ENCODE peak calls at places on chromosomes 2 and 18, in six cellular contexts. F is neuronal stem cell, W is IMR-90, K is H1, U is mesenchymal stem cell, L is H9. R is an unnamed sample.

GRCh38 chr2:36566887-36567286 is 31.1 kb downstream of the FEZ2 start:
- DNase-seq in F (no peak), K (no peak), U (no peak), W (no peak), L (no peak), R (no peak)

GRCh38 chr2:240921319-240922233 is 15.4 kb downstream of the CROCC2 start:
- DNase-seq in U (peak; percentile 82), W (peak; percentile 96), L (peak; percentile 19), F (no peak), K (no peak), R (no peak)

GRCh38 chr2:181356526-181356925 is 100.7 kb upstream of the ITGA4 start:
- DNase-seq in L (no peak), F (no peak), U (no peak), K (no peak), W (no peak), R (no peak)

GRCh38 chr2:209321076-209321475 is 102.8 kb upstream of the MAP2 start:
- DNase-seq in W (peak; percentile 41), U (no peak), F (no peak), K (no peak), L (no peak), R (no peak)

GRCh38 chr18:22286576-22286975 is 117.2 kb downstream of the GATA6 start:
- DNase-seq in U (no peak), W (no peak), F (no peak), K (no peak), L (no peak), R (no peak)

GRCh38 chr18:43587538-43588153 is 310.4 kb upstream of the SYT4 start:
- DNase-seq in L (no peak), U (peak; percentile 57), W (peak; percentile 41), F (peak; percentile 8), K (no peak), R (peak; percentile 47)

GRCh38 chr2:95046371-95047112 is 21.0 kb downstream of the MAL start:
- DNase-seq in U (no peak), W (no peak), L (no peak), K (no peak), F (no peak), R (no peak)

GRCh38 chr2:133264951-133265949 is 303.0 kb downstream of the NCKAP5 start:
- DNase-seq in U (no peak), F (peak; percentile 35), L (peak; percentile 64), W (no peak), K (no peak), R (peak; percentile 50)

GRCh38 chr2:27960237-27960912 is 69.8 kb downstream of the BABAM2 start:
- DNase-seq in U (peak; percentile 77), K (no peak), F (no peak), W (peak; percentile 93), L (no peak), R (no peak)

GRCh38 chr18:23032030-23032582 is 99.0 kb downstream of the RBBP8 start:
- DNase-seq in U (peak; percentile 81), W (peak; percentile 83), F (no peak), K (no peak), L (no peak), R (peak; percentile 88)

GRCh38 chr2:19878268-19879046 is 23.3 kb downstream of the TTC32 start:
- DNase-seq in K (no peak), U (no peak), F (no peak), L (no peak), W (no peak), R (no peak)

GRCh38 chr2:19874726-19875125 is 27.1 kb downstream of the TTC32 start:
- DNase-seq in F (no peak), L (no peak), W (no peak), K (no peak), U (no peak), R (no peak)

GRCh38 chr2:19875280-19875679 is 26.5 kb downstream of the TTC32 start:
- DNase-seq in K (no peak), F (no peak), U (no peak), W (no peak), L (no peak), R (no peak)

GRCh38 chr2:19879115-19879514 is 22.7 kb downstream of the TTC32 start:
- DNase-seq in L (no peak), F (no peak), U (no peak), K (no peak), W (no peak), R (no peak)

DNA sequence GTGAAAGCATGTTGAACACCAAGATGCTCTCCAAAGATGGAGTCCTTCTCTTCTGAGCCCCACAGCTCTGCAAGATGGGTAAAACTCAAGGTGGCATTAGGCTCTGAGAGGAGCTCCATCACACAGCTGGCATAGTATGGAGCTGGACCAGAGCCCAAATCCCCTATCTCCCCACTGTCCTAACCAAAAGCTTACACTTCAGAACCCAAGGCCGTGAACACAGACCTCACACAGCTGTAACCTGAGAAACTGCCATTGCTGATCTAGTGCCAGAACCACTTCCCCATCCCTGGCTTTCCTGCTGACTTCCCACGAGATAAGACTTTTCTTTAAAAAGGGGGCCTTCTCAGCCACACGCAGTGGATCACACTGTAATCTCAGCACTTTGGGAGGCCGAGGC is 25.0 kb downstream of the TTC32 start:
- DNase-seq in K (no peak), L (no peak), F (no peak), U (no peak), W (no peak), R (peak; percentile 17)
- H2BK15ac ChIP-seq in K (no peak overlapping the region), L (no peak overlapping the region), F (no peak overlapping the region), U (no peak overlapping the region), W (no peak overlapping the region), R (no peak overlapping the region)

DNA sequence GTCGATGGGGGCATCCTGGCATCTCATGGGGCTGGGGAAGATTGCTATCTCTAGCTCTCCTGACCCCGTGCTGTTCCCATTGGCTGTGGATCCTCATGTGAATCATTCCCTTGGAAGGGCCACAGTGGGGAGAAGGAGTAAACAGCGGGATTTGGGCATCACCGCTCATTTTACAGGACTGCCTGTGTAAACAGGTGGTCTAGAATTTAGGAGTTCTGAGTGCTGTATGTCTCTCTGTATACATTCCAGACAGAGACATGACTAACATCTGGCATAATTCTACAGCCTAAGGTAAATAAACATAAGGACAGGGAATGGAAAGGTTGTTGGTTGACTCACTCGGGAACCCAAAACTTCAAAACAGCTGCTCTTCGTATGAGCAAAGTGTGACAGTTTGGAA is 92.7 kb downstream of the COPS8 start:
- DNase-seq in U (peak; percentile 90), W (peak; percentile 100), K (no peak), L (no peak), F (no peak), R (no peak)
- H4K8ac ChIP-seq in U (peak overlapping the region; percentile 74), W (peak overlapping the region; percentile 87), K (no peak overlapping the region), L (no peak overlapping the region), F (peak overlapping the region; percentile 33), R (no peak overlapping the region)

GRCh38 chr2:43453771-43454170 is 142.1 kb downstream of the THADA start:
- DNase-seq in F (no peak), W (no peak), L (no peak), U (no peak), K (no peak), R (no peak)
- H2BK15ac ChIP-seq in F (no peak overlapping the region), W (no peak overlapping the region), L (no peak overlapping the region), U (no peak overlapping the region), K (no peak overlapping the region), R (no peak overlapping the region)

GRCh38 chr2:171159326-171160118 is 1.2 kb downstream of the TLK1 start:
- DNase-seq in W (peak; percentile 80), F (peak; percentile 37), L (peak; percentile 43), U (peak; percentile 73), K (no peak), R (peak; percentile 71)
- H4K8ac ChIP-seq in W (peak overlapping the region; percentile 87), F (no peak overlapping the region), L (no peak overlapping the region), U (no peak overlapping the region), K (peak overlapping the region; percentile 91), R (peak overlapping the region; percentile 83)

GRCh38 chr2:234058881-234059280 is 8.4 kb downstream of the SPP2 start:
- DNase-seq in L (no peak), U (no peak), W (no peak), F (no peak), K (no peak), R (no peak)
- H2BK15ac ChIP-seq in L (no peak overlapping the region), U (no peak overlapping the region), W (no peak overlapping the region), F (no peak overlapping the region), K (no peak overlapping the region), R (no peak overlapping the region)

GRCh38 chr2:54109848-54110247 is 5.6 kb upstream of the ACYP2 start:
- DNase-seq in L (no peak), U (no peak), F (no peak), K (no peak), W (no peak), R (no peak)

GRCh38 chr2:54120950-54121349 is 5.5 kb downstream of the ACYP2 start:
- DNase-seq in F (no peak), L (no peak), U (no peak), K (no peak), W (no peak), R (no peak)

GRCh38 chr2:54114936-54115283 is 505 bp upstream of the ACYP2 start:
- DNase-seq in U (no peak), K (no peak), W (no peak), F (no peak), L (no peak), R (no peak)

GRCh38 chr2:54115284-54116137 is at the start of gene ACYP2:
- DNase-seq in L (peak; percentile 97), F (peak; percentile 89), W (peak; percentile 96), K (peak; percentile 66), U (peak; percentile 96), R (peak; percentile 98)
- H4K8ac ChIP-seq in L (no peak within 1 kb of the TSS), F (no peak within 1 kb of the TSS), W (peak within 1 kb of the TSS; percentile 90), K (peak within 1 kb of the TSS; percentile 99), U (peak within 1 kb of the TSS; percentile 100), R (no peak within 1 kb of the TSS)

DNA sequence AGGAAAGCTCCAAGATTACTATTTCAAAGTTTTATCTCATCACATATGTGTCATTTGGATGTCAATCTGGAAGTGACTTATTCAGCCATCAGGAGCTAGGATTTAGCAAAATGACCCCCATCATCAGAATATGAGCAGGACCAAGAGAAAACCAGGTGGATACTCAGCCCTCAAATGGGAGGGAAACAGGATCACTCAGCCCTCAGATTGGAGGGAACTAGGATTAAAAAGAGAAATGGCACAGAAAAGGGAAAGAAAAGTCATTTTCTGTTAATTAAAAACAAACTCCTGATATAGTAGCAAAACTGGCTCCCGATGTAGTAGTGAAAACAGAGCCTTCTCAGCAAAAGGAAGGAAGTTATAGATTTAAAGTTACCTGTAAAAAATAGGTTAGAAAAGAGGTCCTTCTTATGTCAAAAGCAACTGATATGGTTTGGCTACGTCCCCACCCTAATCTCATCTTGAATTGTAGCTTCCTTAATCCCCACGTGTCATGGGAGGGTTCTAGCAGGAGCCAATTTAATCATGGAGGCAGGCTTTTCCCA is 69.0 kb upstream of the MYCN start:
- DNase-seq in W (no peak), U (no peak), K (no peak), F (no peak), L (no peak), R (no peak)
- H2BK15ac ChIP-seq in W (no peak overlapping the region), U (no peak overlapping the region), K (no peak overlapping the region), F (no peak overlapping the region), L (no peak overlapping the region), R (no peak overlapping the region)

DNA sequence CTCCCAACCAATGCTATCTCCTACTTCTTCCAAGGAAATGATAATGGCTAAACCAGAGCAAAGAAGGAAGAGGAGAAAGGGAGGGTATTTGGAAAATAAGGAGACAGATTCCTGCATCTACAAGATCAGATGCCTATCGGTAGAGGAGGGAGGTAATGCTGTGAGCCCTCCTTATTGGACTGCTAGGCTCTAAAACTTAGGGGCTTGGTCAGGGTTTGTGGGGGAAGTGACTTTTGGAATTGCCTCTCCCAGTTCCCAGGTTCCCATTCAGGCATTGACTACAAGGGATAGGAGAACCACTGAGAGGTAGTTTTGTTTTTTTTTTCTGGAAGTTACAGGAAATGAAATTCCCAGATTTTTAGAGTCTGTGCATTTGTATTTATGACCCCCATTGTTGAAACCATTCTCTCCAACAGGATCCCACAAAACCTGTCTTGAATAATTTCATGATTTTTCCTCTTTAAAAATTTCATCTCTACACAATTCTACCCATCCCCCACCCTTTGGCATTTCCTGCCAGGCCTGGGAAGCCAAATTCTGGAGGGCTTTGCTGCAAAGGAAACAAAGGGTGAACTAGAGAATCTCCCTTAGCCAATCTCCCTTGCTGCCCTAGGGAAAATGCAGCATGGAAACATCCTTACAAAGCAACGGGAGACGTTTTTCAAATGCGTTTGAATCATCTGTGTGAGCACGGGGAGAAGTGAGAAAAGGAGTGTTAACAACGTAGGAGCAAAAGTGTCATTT is 282.1 kb upstream of the EPAS1 start:
- DNase-seq in K (peak; percentile 34), W (no peak), L (peak; percentile 66), U (peak; percentile 39), F (no peak), R (peak; percentile 94)
- H4K8ac ChIP-seq in K (no peak overlapping the region), W (peak overlapping the region; percentile 26), L (no peak overlapping the region), U (peak overlapping the region; percentile 73), F (no peak overlapping the region), R (no peak overlapping the region)